ENCODE peak calls at places on chromosomes 16 and 17, in nine cellular contexts. T is hepatocyte; W is activated T-cell treated with anti-CD3 and anti-CD28 coated beads, Interleukin-2, amount 50 U/mL, for 72 hours; U is Calu3; H is GM23248; O is activated CD4-positive, alpha-beta T cell treated with anti-CD3 and anti-CD28 coated beads for 1 hour; K is pulmonary artery endothelial cell; G is cardiac muscle cell; R is activated B cell treated with CpG ODN at 0.5 μM for 24 hours. Z is an unnamed sample.

GRCh38 chr17:2851615-2852014 is 55.4 kb downstream of the RAP1GAP2 start:
- DNase-seq in T (no peak), W (no peak), U (no peak), H (no peak), O (no peak), K (no peak), G (no peak), R (no peak), Z (no peak)

GRCh38 chr17:16407911-16408588 is 7.3 kb upstream of the TRPV2 start:
- DNase-seq in T (peak), W (peak), U (peak), H (peak), O (no peak), K (no peak), G (peak), R (peak), Z (peak)

GRCh38 chr17:75619506-75620431 is 13.5 kb upstream of the SMIM5 start:
- DNase-seq in T (no peak), W (peak), U (peak), H (peak), O (no peak), K (no peak), G (peak), R (no peak), Z (no peak)

GRCh38 chr16:50204426-50205108 is 51.5 kb downstream of the TENT4B start:
- DNase-seq in T (no peak), W (no peak), U (no peak), H (peak), O (no peak), K (no peak), G (no peak), R (no peak), Z (no peak)

GRCh38 chr17:15453782-15454181 is 13.6 kb downstream of the CDRT4 start:
- DNase-seq in T (no peak), W (no peak), U (no peak), H (peak), O (no peak), K (no peak), G (no peak), R (no peak), Z (peak)

GRCh38 chr17:72967963-72968585 is 124.4 kb downstream of the SLC39A11 start:
- DNase-seq in T (no peak), W (no peak), U (no peak), H (no peak), O (no peak), K (no peak), G (no peak), R (no peak), Z (no peak)

GRCh38 chr17:79838541-79839274 is 532 bp downstream of the CBX4 start:
- DNase-seq in T (peak), W (peak), U (no peak), H (peak), O (peak), K (no peak), G (peak), R (peak), Z (peak)

GRCh38 chr17:68101992-68102758 is 66.6 kb downstream of the KPNA2 start:
- DNase-seq in T (peak), W (peak), U (peak), H (peak), O (no peak), K (no peak), G (no peak), R (no peak), Z (no peak)

GRCh38 chr17:80826955-80827645 is 164.5 kb upstream of the CHMP6 start:
- DNase-seq in T (peak), W (peak), U (no peak), H (peak), O (no peak), K (peak), G (peak), R (no peak), Z (peak)

GRCh38 chr16:65867276-65867990 is 499.1 kb upstream of the CDH5 start:
- DNase-seq in T (no peak), W (no peak), U (no peak), H (no peak), O (no peak), K (no peak), G (no peak), R (no peak), Z (no peak)

GRCh38 chr16:84286568-84287220 is 8.0 kb upstream of the WFDC1 start:
- DNase-seq in T (peak), W (no peak), U (peak), H (peak), O (no peak), K (no peak), G (peak), R (no peak), Z (no peak)

GRCh38 chr16:46974352-46974751 is 878 bp upstream of the DNAJA2 start:
- DNase-seq in T (no peak), W (peak), U (no peak), H (peak), O (no peak), K (no peak), G (peak), R (no peak), Z (no peak)

GRCh38 chr16:28057949-28058348 is 5.6 kb downstream of the GSG1L start:
- DNase-seq in T (no peak), W (no peak), U (no peak), H (no peak), O (no peak), K (no peak), G (no peak), R (no peak), Z (no peak)

GRCh38 chr16:154223-155030 is 2.0 kb downstream of the HBZ start:
- DNase-seq in T (no peak), W (peak), U (no peak), H (peak), O (no peak), K (no peak), G (peak), R (peak), Z (no peak)

GRCh38 chr16:84137769-84138357 is 7.1 kb downstream of the HSDL1 start:
- DNase-seq in T (no peak), W (no peak), U (no peak), H (no peak), O (no peak), K (no peak), G (no peak), R (no peak), Z (no peak)

GRCh38 chr16:46632778-46633733 is 11.9 kb upstream of the SHCBP1 start:
- DNase-seq in T (peak), W (no peak), U (no peak), H (no peak), O (no peak), K (no peak), G (no peak), R (no peak), Z (no peak)

GRCh38 chr17:82371333-82372062 is at the start of gene UTS2R:
- DNase-seq in T (no peak), W (no peak), U (no peak), H (no peak), O (no peak), K (no peak), G (no peak), R (no peak), Z (no peak)

GRCh38 chr17:81519284-81520020 is 6.9 kb upstream of the ACTG1 start:
- DNase-seq in T (peak), W (peak), U (peak), H (peak), O (peak), K (no peak), G (no peak), R (peak), Z (no peak)

GRCh38 chr16:66278111-66278531 is 88.4 kb upstream of the CDH5 start:
- DNase-seq in T (no peak), W (no peak), U (peak), H (no peak), O (no peak), K (no peak), G (no peak), R (no peak), Z (no peak)

GRCh38 chr16:11056090-11056988 is 112.0 kb downstream of the CLEC16A start:
- DNase-seq in T (no peak), W (no peak), U (no peak), H (no peak), O (no peak), K (no peak), G (peak), R (no peak), Z (no peak)

GRCh38 chr17:3893003-3893719 is at the start of gene CAMKK1:
- DNase-seq in T (peak), W (peak), U (peak), H (peak), O (peak), K (no peak), G (peak), R (peak), Z (no peak)

GRCh38 chr17:18319604-18320256 is 4.6 kb downstream of the SMCR8 start:
- DNase-seq in T (peak), W (no peak), U (no peak), H (peak), O (no peak), K (peak), G (peak), R (no peak), Z (no peak)

GRCh38 chr17:50123649-50124349 is 6.2 kb downstream of the SAMD14 start:
- DNase-seq in T (no peak), W (no peak), U (no peak), H (no peak), O (no peak), K (no peak), G (no peak), R (no peak), Z (no peak)

GRCh38 chr17:18859256-18859655 is 1.3 kb downstream of the PRPSAP2 start:
- DNase-seq in T (peak), W (no peak), U (no peak), H (peak), O (no peak), K (no peak), G (peak), R (no peak), Z (no peak)

GRCh38 chr17:29042679-29043538 is at the start of gene PIPOX:
- DNase-seq in T (peak), W (no peak), U (peak), H (no peak), O (no peak), K (no peak), G (peak), R (no peak), Z (peak)

GRCh38 chr16:20968765-20969164 is 68.2 kb downstream of the LYRM1 start:
- DNase-seq in T (no peak), W (no peak), U (no peak), H (no peak), O (no peak), K (no peak), G (no peak), R (no peak), Z (no peak)

GRCh38 chr16:11032922-11033291 is 88.5 kb downstream of the CLEC16A start:
- DNase-seq in T (peak), W (no peak), U (no peak), H (peak), O (no peak), K (no peak), G (peak), R (no peak), Z (no peak)